ENCODE peak calls at places on chromosomes 3 and 15, in six cellular contexts. B is GM23248, X is HCT116, W is PC-3, I is MM.1S, F is SK-N-SH. M is an unnamed sample.

GRCh38 chr15:70439880-70440279 is 323.5 kb downstream of the UACA start:
- DNase-seq in B (no peak), X (no peak), W (no peak), I (no peak), F (no peak), M (no peak)

GRCh38 chr15:62647195-62647865 is 395.2 kb upstream of the TPM1 start:
- DNase-seq in B (peak), X (peak), W (peak), I (peak), F (no peak), M (no peak)

GRCh38 chr3:180274536-180274935 is 237.8 kb upstream of the PEX5L start:
- DNase-seq in B (no peak), X (no peak), W (no peak), I (no peak), F (no peak), M (no peak)

GRCh38 chr15:98760112-98760826 is 111.9 kb downstream of the IGF1R start:
- DNase-seq in B (peak), X (no peak), W (peak), I (no peak), F (no peak), M (no peak)

GRCh38 chr3:83934208-83935150 is 1024.3 kb upstream of the CADM2 start:
- DNase-seq in B (no peak), X (no peak), W (peak), I (peak), F (no peak), M (no peak)

GRCh38 chr15:101099183-101099582 is 152.7 kb downstream of the CHSY1 start:
- DNase-seq in B (no peak), X (no peak), W (no peak), I (no peak), F (no peak), M (no peak)

GRCh38 chr3:140053794-140054193 is 118.8 kb downstream of the CLSTN2 start:
- DNase-seq in B (no peak), X (no peak), W (no peak), I (no peak), F (no peak), M (no peak)

GRCh38 chr3:100682056-100682853 is 27.0 kb upstream of the TFG start:
- DNase-seq in B (peak), X (no peak), W (no peak), I (no peak), F (peak), M (no peak)

GRCh38 chr3:58054652-58055051 is 46.4 kb downstream of the FLNB start:
- DNase-seq in B (no peak), X (no peak), W (no peak), I (no peak), F (no peak), M (no peak)

GRCh38 chr15:70111203-70112017 is 13.7 kb upstream of the TLE3 start:
- DNase-seq in B (peak), X (peak), W (peak), I (no peak), F (peak), M (peak)

GRCh38 chr3:128649264-128649663 is 1.4 kb downstream of the RPN1 start:
- DNase-seq in B (peak), X (no peak), W (peak), I (no peak), F (no peak), M (peak)

GRCh38 chr15:32657198-32657886 is 15.8 kb downstream of the SCG5 start:
- DNase-seq in B (no peak), X (no peak), W (peak), I (peak), F (no peak), M (no peak)

GRCh38 chr3:56131976-56132590 is 336.2 kb downstream of the ERC2 start:
- DNase-seq in B (peak), X (peak), W (peak), I (no peak), F (no peak), M (no peak)

GRCh38 chr3:60384352-60384751 is 866.9 kb downstream of the FHIT start:
- DNase-seq in B (no peak), X (no peak), W (peak), I (no peak), F (no peak), M (no peak)

GRCh38 chr15:95269247-95270155 is 1038.1 kb downstream of the MCTP2 start:
- DNase-seq in B (no peak), X (no peak), W (no peak), I (no peak), F (no peak), M (no peak)

GRCh38 chr15:81765816-81766215 is 280.0 kb downstream of the MEX3B start:
- DNase-seq in B (no peak), X (no peak), W (no peak), I (no peak), F (no peak), M (no peak)

GRCh38 chr15:81768773-81769172 is 277.0 kb downstream of the MEX3B start:
- DNase-seq in B (no peak), X (no peak), W (no peak), I (no peak), F (no peak), M (no peak)

GRCh38 chr15:81763304-81763703 is 282.5 kb downstream of the MEX3B start:
- DNase-seq in B (no peak), X (no peak), W (no peak), I (no peak), F (no peak), M (no peak)

GRCh38 chr15:81767076-81767475 is 278.7 kb downstream of the MEX3B start:
- DNase-seq in B (no peak), X (no peak), W (no peak), I (no peak), F (no peak), M (no peak)
- H3K9ac ChIP-seq in B (no peak), X (no peak), W (no peak), I (no peak), F (no peak), M (no peak)

GRCh38 chr15:60228619-60229018 is 169.2 kb downstream of the ANXA2 start:
- DNase-seq in B (no peak), X (no peak), W (no peak), I (peak), F (no peak), M (no peak)
- TF ChIP-seq EZH2phosphoT487 in B (no peak), X (no peak), W (no peak), I (no peak), F (no peak), M (no peak)

DNA sequence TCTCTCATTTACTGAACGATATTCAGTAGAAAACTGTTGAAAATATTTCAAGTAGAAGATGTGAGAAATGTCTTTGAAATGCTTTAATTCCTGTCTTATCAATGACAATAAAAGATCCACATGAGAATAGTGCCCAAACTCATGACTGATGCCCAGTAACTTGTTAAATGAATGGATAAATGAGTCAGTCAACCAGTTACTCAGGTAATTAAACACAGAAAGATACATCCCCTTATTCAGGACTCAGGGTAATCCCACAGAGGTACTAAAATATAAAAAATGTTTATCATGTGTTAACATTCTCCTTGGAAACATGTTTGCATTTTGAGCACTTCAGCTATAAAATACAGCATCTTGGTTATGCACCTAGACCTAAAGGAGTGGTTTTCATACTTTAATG is 169.5 kb downstream of the MBNL1 start:
- DNase-seq in B (no peak), X (no peak), W (peak), I (no peak), F (no peak), M (no peak)
- H3K9ac ChIP-seq in B (no peak), X (no peak), W (no peak), I (no peak), F (no peak), M (no peak)

GRCh38 chr3:17479681-17480405 is 262.6 kb downstream of the TBC1D5 start:
- DNase-seq in B (no peak), X (no peak), W (no peak), I (no peak), F (no peak), M (no peak)
- TF ChIP-seq EZH2phosphoT487 in B (no peak), X (no peak), W (no peak), I (no peak), F (no peak), M (no peak)

DNA sequence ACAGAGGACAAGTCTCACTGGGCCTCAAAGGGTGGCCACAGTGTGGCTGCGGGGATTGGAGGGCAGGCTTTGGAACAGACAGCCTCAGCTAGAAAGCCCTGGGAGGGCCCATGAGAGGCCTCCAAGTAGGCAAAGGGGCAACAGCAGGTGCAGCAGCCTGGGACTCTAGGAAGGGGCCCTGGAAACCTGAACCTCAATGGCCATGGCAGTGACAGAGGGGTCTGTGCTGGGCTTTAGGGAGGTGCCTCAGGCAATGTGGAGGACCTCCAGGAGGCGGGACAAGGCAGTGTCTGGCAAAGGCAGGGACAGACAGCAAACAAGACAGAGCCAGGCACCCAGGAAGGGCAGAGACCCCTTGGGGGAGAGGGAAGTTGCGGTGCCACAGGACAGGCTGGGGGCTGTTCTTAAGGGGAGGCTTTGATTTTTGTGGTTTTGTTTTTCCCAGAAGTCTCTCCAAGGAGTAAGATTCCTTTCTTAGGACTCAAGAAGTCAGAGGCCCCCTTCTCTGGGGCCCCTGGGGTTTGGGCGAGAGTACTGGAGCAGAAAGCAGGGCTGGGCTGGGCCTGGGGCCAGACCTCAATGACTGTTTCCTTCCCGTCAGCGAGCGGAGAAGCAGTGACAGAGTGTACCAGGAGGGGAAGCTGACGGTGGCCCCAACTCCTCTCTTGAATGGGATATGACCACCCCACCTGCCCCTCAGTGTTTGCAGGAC is 9.7 kb downstream of the STOML1 start:
- DNase-seq in B (peak), X (no peak), W (peak), I (no peak), F (no peak), M (no peak)
- H3K9ac ChIP-seq in B (peak), X (peak), W (peak), I (no peak), F (peak), M (no peak)

GRCh38 chr3:142603340-142603730 is 7.1 kb downstream of the PLS1 start:
- DNase-seq in B (no peak), X (no peak), W (no peak), I (no peak), F (no peak), M (no peak)

GRCh38 chr3:142604940-142605339 is 8.7 kb downstream of the PLS1 start:
- DNase-seq in B (no peak), X (no peak), W (no peak), I (no peak), F (no peak), M (no peak)

GRCh38 chr3:142597898-142598297 is 1.7 kb downstream of the PLS1 start:
- DNase-seq in B (no peak), X (no peak), W (no peak), I (no peak), F (no peak), M (no peak)

GRCh38 chr3:142601713-142602112 is 5.5 kb downstream of the PLS1 start:
- DNase-seq in B (no peak), X (no peak), W (no peak), I (no peak), F (no peak), M (no peak)

GRCh38 chr3:142602630-142603339 is 6.6 kb downstream of the PLS1 start:
- DNase-seq in B (no peak), X (no peak), W (no peak), I (no peak), F (no peak), M (no peak)
- TF ChIP-seq EZH2phosphoT487 in B (no peak), X (no peak), W (no peak), I (no peak), F (no peak), M (no peak)

M was measured in neural progenitor cell.